ENCODE peak calls at places on chromosomes 2 and 18, in four cellular contexts. I, H, J and D are unnamed samples. For H3K4me1, the result is how much of the 10 kb centered on the place peaks cover.

GRCh38 chr18:22525883-22526282 is 108.2 kb upstream of the CTAGE1 start:
- DNase-seq in J (no peak), I (no peak), H (no peak), D (no peak)

GRCh38 chr2:16832910-16833309 is 167.3 kb upstream of the CYRIA start:
- DNase-seq in I (no peak), H (no peak), J (no peak), D (no peak)

GRCh38 chr2:24891201-24891600 is 28.8 kb downstream of the ADCY3 start:
- DNase-seq in I (no peak), J (no peak), H (no peak), D (no peak)

GRCh38 chr2:20645761-20646160 is 5.1 kb downstream of the HS1BP3 start:
- DNase-seq in H (no peak), I (no peak), J (no peak), D (no peak)

GRCh38 chr2:65103013-65103720 is 26.7 kb downstream of the RAB1A start:
- DNase-seq in I (no peak), H (no peak), J (no peak), D (peak)

GRCh38 chr2:222866358-222866960 is 5.6 kb downstream of the ACSL3 start:
- DNase-seq in I (no peak), J (peak), H (no peak), D (no peak)

GRCh38 chr2:1605659-1606400 is 138.5 kb downstream of the PXDN start:
- DNase-seq in I (no peak), J (no peak), H (no peak), D (no peak)

GRCh38 chr2:202002381-202002780 is 31.3 kb upstream of the FZD7 start:
- DNase-seq in I (no peak), H (no peak), J (no peak), D (no peak)

GRCh38 chr2:135667045-135667444 is 74.6 kb upstream of the UBXN4 start:
- DNase-seq in J (no peak), H (no peak), I (no peak), D (no peak)

GRCh38 chr2:46460241-46460921 is 19.0 kb upstream of the TMEM247 start:
- DNase-seq in H (peak), I (no peak), J (no peak), D (peak)

GRCh38 chr2:101251844-101252407 is 760 bp upstream of the CNOT11 start:
- DNase-seq in I (no peak), H (no peak), J (peak), D (no peak)

GRCh38 chr2:189535433-189535832 is 45.2 kb downstream of the SLC40A1 start:
- DNase-seq in H (no peak), J (no peak), I (no peak), D (no peak)

GRCh38 chr2:30686000-30686399 is 121.2 kb downstream of the CAPN13 start:
- DNase-seq in J (no peak), H (no peak), I (no peak), D (no peak)

DNA sequence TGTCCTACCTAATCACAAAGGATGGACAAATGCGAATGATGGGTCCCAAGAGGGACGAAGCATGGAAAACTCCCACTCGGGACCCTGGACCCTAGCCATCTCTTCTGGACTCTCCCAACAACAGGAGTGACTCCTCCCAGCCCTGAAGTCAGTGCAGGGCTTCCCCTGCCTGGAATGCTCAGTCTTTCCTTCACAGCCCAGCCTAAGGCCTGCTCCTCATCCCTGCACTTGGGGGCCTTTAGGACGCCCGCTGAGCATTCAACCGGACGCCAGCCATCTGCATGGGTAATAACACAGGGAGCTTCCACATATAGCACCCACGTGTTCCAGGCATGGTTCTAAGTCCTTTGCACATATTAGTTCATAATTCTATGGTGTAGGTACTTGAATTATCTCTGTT is 237.5 kb downstream of the KLHL29 start:
- DNase-seq in H (no peak), J (no peak), I (peak), D (no peak)
- H3K4me1 ChIP-seq in H (half or more), J (under half), I (under half), D (under half)

GRCh38 chr18:54641734-54642133 is 50.7 kb downstream of the DYNAP start:
- DNase-seq in H (no peak), J (no peak), I (no peak), D (no peak)

GRCh38 chr18:54647176-54647575 is 56.1 kb downstream of the DYNAP start:
- DNase-seq in H (no peak), J (peak), I (no peak), D (no peak)
- TF ChIP-seq CTCF in H (peak), J (no peak), I (peak), D (no peak)

DNA sequence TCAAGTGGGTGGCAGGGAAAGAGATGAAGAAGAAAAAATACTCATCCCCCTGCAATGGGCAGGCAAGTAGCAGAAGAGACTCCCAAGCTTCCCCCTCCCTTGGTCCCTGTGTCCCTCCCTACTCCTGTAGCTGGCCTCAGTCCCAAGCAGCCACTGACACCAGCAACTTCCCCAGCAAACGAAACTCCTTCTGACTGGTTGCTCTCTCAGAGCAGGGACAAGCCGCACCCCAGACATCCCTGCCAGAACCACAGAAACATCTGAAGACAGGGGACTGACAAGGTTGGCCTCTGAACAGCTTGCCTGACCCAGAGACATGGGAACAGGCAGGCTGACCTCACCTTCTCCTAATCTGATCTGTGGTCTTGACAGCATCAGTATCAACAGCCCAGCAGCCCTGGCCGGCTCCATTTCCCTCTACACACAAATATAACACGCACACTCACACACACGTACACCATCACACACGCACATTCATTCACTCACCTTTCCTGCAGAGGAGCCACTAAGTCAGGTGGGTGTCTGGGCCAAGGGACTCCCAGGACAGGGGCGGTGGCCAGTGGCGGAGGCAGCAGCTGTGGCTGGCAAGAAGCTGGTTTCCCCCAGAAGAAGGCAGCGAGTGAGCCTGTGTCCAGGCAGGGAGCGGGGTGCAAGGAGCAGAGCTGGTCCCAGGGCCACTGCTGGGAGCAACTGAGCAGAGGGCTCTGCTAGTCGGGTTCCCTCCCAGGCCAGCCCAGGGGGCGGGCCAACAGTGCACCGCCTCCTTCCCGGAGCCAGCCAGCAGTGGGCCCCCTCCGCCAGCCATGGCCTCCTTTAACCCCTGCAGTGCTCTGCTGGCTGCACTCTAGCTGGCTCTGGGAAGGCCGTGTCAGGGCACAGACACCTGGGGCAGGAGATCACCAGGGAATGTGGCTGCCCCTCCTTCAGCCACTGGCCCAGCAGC is 59.1 kb downstream of the TNS1 start:
- DNase-seq in I (peak), J (peak), H (peak), D (peak)
- H3K4me1 ChIP-seq in I (half or more), J (under half), H (half or more), D (under half)

GRCh38 chr2:174681983-174682577 is 82.2 kb downstream of the CHRNA1 start:
- DNase-seq in H (no peak), I (peak), J (peak), D (peak)

GRCh38 chr2:174681099-174681982 is 82.9 kb downstream of the CHRNA1 start:
- DNase-seq in J (no peak), I (no peak), H (peak), D (peak)

GRCh38 chr2:174682578-174683391 is 81.5 kb downstream of the CHRNA1 start:
- DNase-seq in I (peak), J (peak), H (peak), D (peak)

GRCh38 chr2:174686430-174686829 is 77.8 kb downstream of the CHRNA1 start:
- DNase-seq in J (no peak), I (no peak), H (no peak), D (no peak)

DNA sequence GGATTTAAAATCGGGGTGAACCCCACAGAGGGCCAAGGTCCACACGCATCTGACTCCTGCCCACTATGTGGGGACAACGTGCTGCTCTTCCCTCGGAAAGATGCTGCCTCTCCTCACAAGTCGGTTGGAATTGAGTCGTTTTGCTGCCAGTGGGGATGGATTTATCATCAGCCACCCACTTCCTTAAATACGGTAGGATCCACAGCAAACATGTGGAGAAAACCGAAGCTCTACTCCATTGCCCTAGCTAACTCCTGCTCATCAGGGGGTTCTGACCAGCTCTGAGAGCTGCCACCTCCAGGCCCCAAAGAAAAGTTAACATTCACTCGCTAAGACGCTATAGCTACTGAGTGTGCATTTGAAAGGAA is 80.9 kb downstream of the CHRNA1 start:
- DNase-seq in H (no peak), I (no peak), J (no peak), D (no peak)
- TF ChIP-seq CTCF in H (no peak), I (no peak), J (no peak), D (no peak)

GRCh38 chr2:10654069-10654468 is 35.7 kb downstream of the NOL10 start:
- DNase-seq in I (no peak), H (no peak), J (no peak), D (no peak)
- H3K4me1 ChIP-seq in I (under half), H (under half), J (under half), D (under half)

GRCh38 chr18:64287926-64288325 is 139.0 kb upstream of the LINC00305 start:
- DNase-seq in H (no peak), J (no peak), I (no peak), D (no peak)
- TF ChIP-seq CTCF in H (no peak), J (no peak), I (no peak), D (no peak)

DNA sequence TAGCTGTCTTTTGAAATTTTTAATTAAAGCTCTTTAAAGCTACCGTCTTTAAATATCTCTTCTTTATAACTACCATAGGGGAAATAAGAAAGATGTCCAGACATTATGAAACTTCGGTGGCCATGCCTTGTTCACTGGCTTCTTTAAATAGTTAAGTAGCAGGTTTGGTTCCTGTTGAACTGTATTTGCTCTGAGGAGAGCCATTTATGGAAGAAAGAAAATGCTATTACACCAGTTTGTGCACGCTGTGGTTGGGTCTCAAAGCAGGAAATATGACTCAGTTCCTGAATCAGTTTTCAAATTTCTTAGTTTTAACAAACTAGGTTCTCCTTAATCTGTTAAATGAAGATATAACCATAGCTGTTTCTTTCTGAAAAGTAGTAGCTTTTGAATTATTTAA is 12.2 kb downstream of the ARPC2 start:
- DNase-seq in I (no peak), H (no peak), J (no peak), D (no peak)
- H3K4me1 ChIP-seq in I (half or more), H (half or more), J (under half), D (under half)

DNA sequence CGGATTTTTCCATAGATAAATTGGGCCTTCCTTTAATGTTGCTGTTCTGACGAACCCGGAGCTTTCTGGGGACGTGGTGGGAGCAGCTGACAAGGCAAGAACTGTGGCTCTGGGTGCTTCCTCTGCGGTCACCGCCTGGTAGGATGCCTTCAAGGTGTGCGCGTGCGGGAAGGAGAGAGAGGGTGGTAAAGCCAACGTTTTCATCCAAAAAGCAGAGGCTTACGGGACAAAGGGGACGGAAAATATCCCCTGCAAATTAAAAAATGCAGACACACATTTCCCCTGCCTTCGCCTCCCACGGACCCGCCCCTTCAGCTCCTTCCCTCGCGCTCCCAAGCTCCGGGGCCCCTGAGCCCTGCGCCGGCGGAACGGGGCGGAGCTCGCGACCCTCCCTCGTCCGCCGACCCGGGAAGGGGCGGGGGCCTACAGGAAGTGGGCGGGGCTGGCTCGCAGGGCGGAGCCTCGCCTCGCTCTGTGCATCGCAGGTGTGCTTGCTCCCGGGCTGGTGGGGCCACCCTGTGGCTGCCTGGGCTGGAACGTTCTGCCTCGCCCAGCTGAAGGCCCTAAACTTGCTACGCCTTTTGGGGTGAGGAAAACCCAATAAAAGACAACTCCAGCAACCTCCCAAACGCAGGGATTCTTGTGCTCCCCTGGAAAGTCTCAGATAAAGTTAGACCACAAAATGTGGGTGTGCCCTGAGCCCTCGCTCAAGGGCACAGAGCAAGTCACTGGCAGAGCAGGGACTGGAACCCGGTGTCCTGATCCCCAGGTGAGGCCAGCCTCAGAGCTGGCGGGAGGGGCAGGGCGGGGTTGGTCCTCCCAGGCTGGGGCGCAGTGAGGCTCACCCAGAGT is 25.4 kb upstream of the SLC66A3 start:
- DNase-seq in I (peak), H (no peak), J (peak), D (peak)
- TF ChIP-seq CTCF in I (peak), H (peak), J (peak), D (no peak)

GRCh38 chr18:44799422-44800421 is 119.0 kb downstream of the SETBP1 start:
- DNase-seq in H (no peak), J (no peak), I (no peak), D (no peak)
- H3K4me1 ChIP-seq in H (under half), J (under half), I (under half), D (under half)

DNA sequence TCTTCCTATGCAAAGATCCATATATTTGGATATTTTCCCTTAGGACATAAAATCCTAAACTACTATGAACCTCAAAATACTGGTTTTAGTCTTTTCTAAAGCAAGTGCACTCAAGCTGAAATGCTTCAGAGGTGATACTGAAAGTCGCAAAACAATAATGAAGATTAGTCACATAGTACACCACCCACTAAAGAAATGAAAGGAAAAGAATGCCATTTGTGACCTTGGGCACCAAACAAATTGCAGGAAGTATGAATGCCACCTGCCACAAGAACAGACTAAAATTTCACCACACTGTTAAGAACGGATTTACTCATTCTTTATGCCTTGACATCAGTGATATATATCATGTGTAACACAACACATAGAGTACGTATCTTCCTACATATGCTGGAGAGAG is 161.5 kb downstream of the ZNF521 start:
- DNase-seq in I (no peak), H (no peak), J (no peak), D (no peak)
- TF ChIP-seq CTCF in I (no peak), H (no peak), J (no peak), D (no peak)